ENCODE peak calls at places on chromosomes 5 and 9, in eight cellular contexts. C, K, G, S, N, Z, P and Y are unnamed samples.

GRCh38 chr9:136199391-136200288 is 5.3 kb downstream of the LHX3 start:
- DNase-seq in N (no peak), G (no peak), P (no peak), C (no peak), S (no peak), Z (no peak), K (no peak), Y (no peak)

GRCh38 chr9:2727966-2728613 is 10.8 kb downstream of the KCNV2 start:
- DNase-seq in S (peak), C (no peak), Z (no peak), K (no peak), G (peak), N (peak), P (no peak), Y (peak)

GRCh38 chr5:124519396-124519795 is 227.0 kb downstream of the ZNF608 start:
- DNase-seq in N (peak), C (no peak), Z (no peak), G (no peak), K (peak), P (no peak), S (peak), Y (no peak)

GRCh38 chr9:126615251-126615790 is 1.6 kb downstream of the LMX1B start:
- DNase-seq in N (peak), P (peak), S (no peak), K (no peak), C (peak), G (peak), Z (no peak), Y (no peak)

GRCh38 chr5:140345919-140346347 is 470 bp downstream of the HBEGF start:
- DNase-seq in Z (peak), K (no peak), N (peak), C (peak), G (peak), S (no peak), P (peak), Y (no peak)

GRCh38 chr5:56479701-56480304 is 246.7 kb upstream of the ANKRD55 start:
- DNase-seq in C (no peak), N (no peak), K (no peak), S (peak), Z (no peak), P (no peak), G (no peak), Y (no peak)

GRCh38 chr9:69678843-69679538 is 6.8 kb upstream of the APBA1 start:
- DNase-seq in P (no peak), G (no peak), Z (no peak), K (no peak), S (no peak), C (no peak), N (no peak), Y (no peak)

GRCh38 chr5:114391321-114391720 is 29.5 kb downstream of the KCNN2 start:
- DNase-seq in N (peak), G (no peak), K (no peak), P (no peak), Z (no peak), C (no peak), S (no peak), Y (no peak)

GRCh38 chr5:3517331-3517730 is 78.3 kb upstream of the IRX1 start:
- DNase-seq in S (no peak), G (no peak), C (no peak), K (no peak), Z (no peak), N (no peak), P (no peak), Y (no peak)

GRCh38 chr5:141942185-141942857 is 15.7 kb downstream of the PCDH12 start:
- DNase-seq in C (no peak), Z (no peak), G (no peak), P (no peak), S (no peak), K (no peak), N (no peak), Y (no peak)

GRCh38 chr5:141944086-141944485 is 13.9 kb downstream of the PCDH12 start:
- DNase-seq in P (no peak), C (no peak), G (no peak), K (no peak), Z (no peak), S (no peak), N (no peak), Y (no peak)

GRCh38 chr5:141941779-141942178 is 16.2 kb downstream of the PCDH12 start:
- DNase-seq in C (no peak), Z (no peak), K (no peak), G (no peak), P (no peak), N (no peak), S (no peak), Y (no peak)

GRCh38 chr5:141941307-141941706 is 16.7 kb downstream of the PCDH12 start:
- DNase-seq in N (peak), P (no peak), K (no peak), Z (no peak), S (no peak), G (no peak), C (no peak), Y (no peak)

GRCh38 chr5:141940695-141941271 is 17.1 kb downstream of the DELE1 start:
- DNase-seq in C (no peak), G (no peak), N (peak), P (no peak), S (no peak), K (no peak), Z (no peak), Y (no peak)
- TF ChIP-seq CTCF in C (no peak), G (no peak), N (no peak), P (peak), S (no peak), K (no peak), Z (no peak), Y (no peak)

GRCh38 chr9:109161471-109161870 is 5.6 kb downstream of the FRRS1L start:
- DNase-seq in P (no peak), C (no peak), K (no peak), Z (no peak), N (no peak), G (no peak), S (no peak), Y (no peak)
- TF ChIP-seq CTCF in P (no peak), C (no peak), K (no peak), Z (no peak), N (no peak), G (no peak), S (no peak), Y (no peak)

GRCh38 chr9:83920469-83920941 is 727 bp downstream of the KIF27 start:
- DNase-seq in K (no peak), N (peak), S (peak), C (peak), Z (no peak), G (no peak), P (no peak), Y (no peak)
- TF ChIP-seq CTCF in K (no peak), N (peak), S (peak), C (peak), Z (no peak), G (no peak), P (no peak), Y (no peak)

GRCh38 chr5:172911628-172911880 is 47.7 kb upstream of the RPL26L1 start:
- DNase-seq in P (no peak), S (no peak), Z (no peak), C (no peak), G (no peak), N (no peak), K (no peak), Y (no peak)

GRCh38 chr5:172911976-172912375 is 47.2 kb upstream of the RPL26L1 start:
- DNase-seq in K (no peak), N (no peak), G (no peak), P (no peak), C (no peak), S (no peak), Z (no peak), Y (no peak)

GRCh38 chr5:172913117-172913850 is 45.9 kb upstream of the RPL26L1 start:
- DNase-seq in C (no peak), S (no peak), P (no peak), K (no peak), G (no peak), Z (no peak), N (peak), Y (no peak)

GRCh38 chr5:172909931-172910502 is 49.2 kb upstream of the RPL26L1 start:
- DNase-seq in S (no peak), C (no peak), G (no peak), K (no peak), P (no peak), Z (no peak), N (peak), Y (no peak)

DNA sequence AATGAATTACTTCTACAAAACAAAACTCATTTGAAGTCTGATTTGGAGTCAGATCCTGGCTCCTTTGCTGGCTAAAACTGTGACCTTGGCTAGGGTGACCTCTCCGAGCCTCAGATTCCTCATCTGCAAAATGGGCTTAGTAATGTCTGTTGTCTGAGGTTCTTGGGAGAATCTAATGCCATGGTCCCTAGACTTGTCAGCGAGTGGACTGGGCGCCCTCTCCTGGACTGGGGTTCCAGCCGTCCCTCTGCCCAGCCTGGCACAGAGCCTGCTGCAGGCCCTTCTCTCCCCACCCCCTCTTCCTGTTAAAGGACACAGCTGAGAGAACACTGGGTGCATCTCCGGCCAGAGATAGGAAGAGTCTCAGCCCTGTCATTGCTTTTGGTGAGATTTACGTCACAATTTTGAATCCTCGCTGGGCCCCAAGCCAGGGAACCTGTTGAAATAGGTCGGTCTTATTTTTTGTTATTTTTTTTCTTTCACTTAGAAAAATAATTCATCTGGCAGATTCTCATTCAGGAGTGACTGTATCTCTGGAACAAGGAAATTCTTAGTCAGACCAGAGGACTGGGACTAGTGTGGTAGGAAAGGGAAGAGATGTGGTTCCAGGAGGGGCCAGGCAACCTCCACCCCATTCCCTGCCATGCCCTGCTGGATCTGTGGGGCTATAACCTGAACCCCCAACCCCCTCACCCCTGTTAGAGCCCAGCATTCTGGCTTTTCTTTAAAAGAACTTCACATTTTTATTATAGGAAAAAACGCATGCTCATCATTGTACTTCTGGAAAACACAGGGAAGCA is 48.2 kb upstream of the RPL26L1 start:
- DNase-seq in C (peak), Z (peak), N (peak), S (peak), P (peak), K (no peak), G (peak), Y (no peak)
- TF ChIP-seq CTCF in C (peak), Z (peak), N (peak), S (peak), P (peak), K (peak), G (no peak), Y (no peak)

GRCh38 chr9:97846347-97846746 is 6.7 kb upstream of the FOXE1 start:
- DNase-seq in Z (no peak), P (no peak), N (no peak), G (no peak), K (no peak), S (no peak), C (no peak), Y (no peak)

GRCh38 chr9:97848582-97849237 is 4.3 kb upstream of the FOXE1 start:
- DNase-seq in G (no peak), N (no peak), C (no peak), Z (no peak), S (no peak), K (no peak), P (peak), Y (no peak)

GRCh38 chr9:97849980-97850379 is 3.0 kb upstream of the FOXE1 start:
- DNase-seq in P (no peak), K (no peak), Z (no peak), S (no peak), G (no peak), N (no peak), C (no peak), Y (no peak)

GRCh38 chr9:97847474-97848236 is 5.4 kb upstream of the FOXE1 start:
- DNase-seq in N (no peak), K (no peak), C (no peak), G (no peak), Z (no peak), P (no peak), S (no peak), Y (no peak)

GRCh38 chr9:97848237-97848581 is 4.8 kb upstream of the FOXE1 start:
- DNase-seq in C (no peak), G (no peak), N (no peak), S (no peak), P (no peak), Z (no peak), K (no peak), Y (no peak)
- TF ChIP-seq CTCF in C (no peak), G (no peak), N (peak), S (no peak), P (no peak), Z (no peak), K (peak), Y (no peak)